ENCODE peak calls at places on chromosomes 16 and 17, in nine cellular contexts. G is neural progenitor cell; H is stomach; C is fibroblast of the aortic adventitia; L is stimulated activated CD8-positive, alpha-beta memory T cell treated with anti-CD3 and anti-CD28 coated beads, Interleukin-2, amount 100 ng/mL, for 48 hours; X is activated naive CD8-positive, alpha-beta T cell treated with anti-CD3 and anti-CD28 coated beads for 36 hours; J is amniotic stem cell; S is EL; O is T-helper 2 cell. I is an unnamed sample.
A peak's percentile ranks its signal among the peaks of the same experiment; 100 is the strongest.

GRCh38 chr17:12789075-12789975 is at the start of gene ARHGAP44:
- DNase-seq in G (peak; percentile 90), H (peak; percentile 73), O (no peak), X (peak; percentile 34), C (peak; percentile 47), J (no peak), L (peak; percentile 2), S (peak; percentile 45), I (peak; percentile 92)

GRCh38 chr17:67629963-67630320 is 87.8 kb upstream of the NOL11 start:
- DNase-seq in X (no peak), H (no peak), L (no peak), J (peak; percentile 44), G (peak; percentile 37), C (peak; percentile 87), S (peak; percentile 46), O (no peak), I (no peak)

GRCh38 chr17:17073006-17073626 is 30.9 kb downstream of the MPRIP start:
- DNase-seq in O (no peak), H (no peak), G (no peak), X (no peak), S (no peak), L (no peak), J (no peak), C (no peak), I (no peak)

GRCh38 chr17:32551186-32551955 is 64.6 kb downstream of the CDK5R1 start:
- DNase-seq in C (peak; percentile 6), H (no peak), S (peak; percentile 49), J (no peak), L (no peak), O (no peak), G (no peak), X (no peak), I (no peak)

GRCh38 chr16:65319621-65320231 is 197.9 kb upstream of the CDH11 start:
- DNase-seq in O (no peak), H (no peak), L (no peak), G (peak; percentile 18), S (peak; percentile 59), J (no peak), C (no peak), X (no peak), I (no peak)

GRCh38 chr17:50346313-50347086 is 574 bp downstream of the XYLT2 start:
- DNase-seq in X (peak; percentile 62), G (peak; percentile 59), L (peak; percentile 50), C (peak; percentile 21), O (no peak), J (peak; percentile 45), S (peak; percentile 46), H (peak; percentile 63), I (peak; percentile 80)

GRCh38 chr17:21173543-21173942 is 40.4 kb downstream of the TMEM11 start:
- DNase-seq in X (no peak), C (no peak), O (no peak), G (no peak), H (no peak), J (no peak), L (no peak), S (no peak), I (no peak)

GRCh38 chr17:78390241-78391050 is 12.0 kb downstream of the PGS1 start:
- DNase-seq in S (peak; percentile 99), O (no peak), G (no peak), H (no peak), L (no peak), C (peak; percentile 87), X (no peak), J (peak; percentile 63), I (peak; percentile 62)

GRCh38 chr17:2122641-2123302 is 67.9 kb downstream of the HIC1 start:
- DNase-seq in C (peak; percentile 92), L (no peak), X (no peak), J (no peak), G (peak; percentile 50), S (no peak), O (no peak), H (peak; percentile 34), I (no peak)

GRCh38 chr17:43871947-43872690 is 25.1 kb downstream of the CD300LG start:
- DNase-seq in S (peak; percentile 19), L (no peak), X (no peak), J (no peak), G (no peak), O (no peak), H (peak; percentile 70), C (no peak), I (no peak)

GRCh38 chr16:56896244-56896643 is 31.2 kb downstream of the SLC12A3 start:
- DNase-seq in C (no peak), J (no peak), X (no peak), O (no peak), S (no peak), L (no peak), H (peak; percentile 41), G (no peak), I (no peak)

GRCh38 chr16:88764913-88765349 is 20.1 kb downstream of the PIEZO1 start:
- DNase-seq in X (no peak), H (no peak), J (no peak), S (peak; percentile 69), C (no peak), L (no peak), G (no peak), O (no peak), I (no peak)